ENCODE peak calls at places on chromosomes 7 and 10, in eight cellular contexts. N is GM23248, D is NCI-H2171, K is NCI-H82, J is lower leg skin, R is AG10803, C is kidney glomerular epithelial cell, F is Kasumi-1. P is an unnamed sample.
A peak's percentile ranks its signal among the peaks of the same experiment; 100 is the strongest.

GRCh38 chr10:74882427-74882826 is 56.0 kb downstream of the KAT6B start:
- DNase-seq in R (peak; percentile 24), K (no peak), J (no peak), N (peak; percentile 28), C (no peak), F (no peak), D (no peak), P (no peak)

GRCh38 chr7:16129431-16130126 is 291.8 kb downstream of the CRPPA start:
- DNase-seq in D (peak; percentile 53), C (peak; percentile 96), K (no peak), N (peak; percentile 81), J (no peak), F (no peak), R (peak; percentile 84), P (no peak)

GRCh38 chr7:139488810-139489209 is 5.3 kb upstream of the KLRG2 start:
- DNase-seq in K (no peak), R (no peak), F (no peak), D (no peak), N (peak; percentile 20), C (peak; percentile 93), J (no peak), P (no peak)

GRCh38 chr10:74081192-74081803 is 69.3 kb downstream of the AP3M1 start:
- DNase-seq in J (no peak), K (peak; percentile 63), C (peak; percentile 51), D (no peak), N (peak; percentile 69), F (peak; percentile 82), R (peak; percentile 55), P (peak; percentile 36)

GRCh38 chr7:47318395-47319182 is 263.3 kb downstream of the TNS3 start:
- DNase-seq in C (no peak), D (no peak), F (no peak), N (no peak), J (peak; percentile 72), K (no peak), R (no peak), P (no peak)

GRCh38 chr10:79320785-79321493 is 26.3 kb upstream of the PPIF start:
- DNase-seq in K (no peak), C (peak; percentile 71), J (no peak), F (no peak), D (no peak), R (peak; percentile 91), N (peak; percentile 100), P (no peak)

GRCh38 chr7:134075799-134076198 is 51.3 kb upstream of the LRGUK start:
- DNase-seq in K (no peak), R (no peak), C (no peak), F (no peak), J (no peak), N (no peak), D (no peak), P (no peak)

GRCh38 chr7:24869572-24869971 is 110.4 kb downstream of the OSBPL3 start:
- DNase-seq in J (no peak), D (no peak), K (no peak), F (no peak), C (no peak), N (peak; percentile 63), R (peak; percentile 79), P (no peak)

GRCh38 chr7:828793-829561 is 3.3 kb upstream of the SUN1 start:
- DNase-seq in J (no peak), C (no peak), F (no peak), R (no peak), K (no peak), N (no peak), D (no peak), P (no peak)

GRCh38 chr7:90211391-90212148 is at the start of gene STEAP2:
- DNase-seq in N (peak; percentile 99), R (peak; percentile 96), C (peak; percentile 86), K (peak; percentile 90), J (peak; percentile 96), D (peak; percentile 79), F (no peak), P (peak; percentile 89)

GRCh38 chr10:88499569-88500470 is 83.3 kb downstream of the RNLS start:
- DNase-seq in F (no peak), R (peak; percentile 32), J (no peak), D (no peak), C (peak; percentile 52), N (peak; percentile 75), K (no peak), P (no peak)

GRCh38 chr10:125762692-125763648 is 12.7 kb downstream of the MMP21 start:
- DNase-seq in R (no peak), K (no peak), F (no peak), C (no peak), N (no peak), D (no peak), J (no peak), P (no peak)

GRCh38 chr10:78354101-78354500 is 320.4 kb downstream of the RPS24 start:
- DNase-seq in N (no peak), D (no peak), R (no peak), K (no peak), F (no peak), J (no peak), C (no peak), P (no peak)

GRCh38 chr7:97004237-97004930 is 969 bp upstream of the DLX6 start:
- DNase-seq in K (no peak), D (no peak), N (no peak), R (no peak), F (no peak), C (no peak), J (no peak), P (no peak)

GRCh38 chr7:110541962-110542361 is 549.0 kb upstream of the LRRN3 start:
- DNase-seq in D (no peak), R (peak; percentile 3), J (no peak), N (no peak), C (peak; percentile 20), K (no peak), F (no peak), P (no peak)

GRCh38 chr7:55026867-55027490 is 8.2 kb downstream of the EGFR start:
- DNase-seq in R (peak; percentile 69), C (no peak), K (no peak), F (no peak), J (no peak), D (no peak), N (peak; percentile 78), P (no peak)

GRCh38 chr10:90930070-90930837 is 9.4 kb upstream of the ANKRD1 start:
- DNase-seq in F (no peak), R (peak; percentile 95), K (peak; percentile 54), N (peak; percentile 67), C (peak; percentile 43), D (no peak), J (no peak), P (no peak)

GRCh38 chr7:79528421-79528820 is 75.0 kb upstream of the MAGI2 start:
- DNase-seq in C (peak; percentile 86), J (no peak), R (no peak), D (no peak), K (no peak), F (no peak), N (no peak), P (no peak)

GRCh38 chr7:46003896-46004875 is 83.1 kb upstream of the IGFBP3 start:
- DNase-seq in R (peak; percentile 79), D (no peak), F (no peak), C (peak; percentile 82), K (no peak), J (no peak), N (peak; percentile 96), P (no peak)

GRCh38 chr7:19118896-19119301 is 1.5 kb upstream of the TWIST1 start:
- DNase-seq in F (no peak), N (peak; percentile 84), J (no peak), K (peak; percentile 37), D (no peak), R (no peak), C (no peak), P (no peak)

GRCh38 chr10:43959854-43960415 is 311.3 kb upstream of the ZNF32 start:
- DNase-seq in J (peak; percentile 56), D (no peak), R (no peak), C (no peak), F (no peak), K (no peak), N (no peak), P (no peak)

GRCh38 chr10:125038637-125039036 is 96.7 kb downstream of the ZRANB1 start:
- DNase-seq in F (no peak), R (peak; percentile 28), K (peak; percentile 18), C (no peak), N (no peak), D (no peak), J (no peak), P (peak; percentile 75)

GRCh38 chr10:114534480-114535095 is 123.5 kb downstream of the ABLIM1 start:
- DNase-seq in N (no peak), C (no peak), K (no peak), J (peak; percentile 78), D (no peak), F (no peak), R (no peak), P (no peak)

GRCh38 chr10:279232-279631 is 144.0 kb downstream of the ZMYND11 start:
- DNase-seq in K (no peak), C (no peak), N (no peak), D (no peak), R (no peak), F (no peak), J (no peak), P (no peak)

GRCh38 chr7:68371985-68372384 is 1226.3 kb upstream of the AUTS2 start:
- DNase-seq in R (no peak), F (no peak), J (no peak), K (no peak), N (no peak), D (no peak), C (no peak), P (no peak)

GRCh38 chr10:84205049-84205852 is 10.9 kb downstream of the CDHR1 start:
- DNase-seq in J (peak; percentile 87), F (peak; percentile 74), K (peak; percentile 78), N (peak; percentile 69), C (peak; percentile 55), R (peak; percentile 29), D (no peak), P (peak; percentile 80)

GRCh38 chr7:6294839-6295238 is 22.4 kb upstream of the CYTH3 start:
- DNase-seq in K (peak; percentile 21), C (no peak), F (peak; percentile 41), J (no peak), R (no peak), D (no peak), N (no peak), P (no peak)

GRCh38 chr7:47652591-47652990 is 70.7 kb upstream of the TNS3 start:
- DNase-seq in J (no peak), D (no peak), R (no peak), F (no peak), N (peak; percentile 17), K (no peak), C (no peak), P (no peak)

GRCh38 chr10:79416578-79417255 is 28.7 kb downstream of the ZCCHC24 start:
- DNase-seq in N (no peak), C (no peak), R (no peak), D (no peak), F (no peak), K (no peak), J (no peak), P (no peak)

P was measured in colonic mucosa.